ENCODE peak calls at places on chromosomes 1 and 21, in five cellular contexts. R is stimulated activated CD4-positive, alpha-beta T cell treated with anti-CD3 and anti-CD28 coated beads, TNF-alpha, amount 100 ng/mL, for 24 hours; L is adipocyte; B is T-cell; M is activated CD8-positive, alpha-beta memory T cell treated with anti-CD3 and anti-CD28 coated beads, Interleukin-2, amount 50 U/mL, for 4 hours. J is an unnamed sample.

GRCh38 chr21:32867587-32867986 is 96.0 kb upstream of the PAXBP1 start:
- DNase-seq in R (no peak), L (no peak), B (no peak), M (no peak), J (no peak)

GRCh38 chr1:224534731-224535130 is 81.4 kb upstream of the CNIH3 start:
- DNase-seq in R (no peak), L (no peak), B (no peak), M (no peak), J (no peak)

GRCh38 chr21:44529011-44529421 is 11.0 kb downstream of the KRTAP10-1 start:
- DNase-seq in R (no peak), L (no peak), B (no peak), M (peak), J (no peak)

GRCh38 chr1:89206361-89206760 is 7.6 kb upstream of the GBP4 start:
- DNase-seq in R (no peak), L (no peak), B (no peak), M (no peak), J (no peak)

GRCh38 chr21:38159355-38159754 is 97.4 kb upstream of the KCNJ15 start:
- DNase-seq in R (peak), L (peak), B (peak), M (peak), J (peak)

GRCh38 chr1:221712776-221713431 is 29.0 kb downstream of the DUSP10 start:
- DNase-seq in R (peak), L (no peak), B (peak), M (peak), J (peak)

GRCh38 chr1:24911651-24912144 is 18.4 kb downstream of the RUNX3 start:
- DNase-seq in R (no peak), L (no peak), B (no peak), M (no peak), J (no peak)

GRCh38 chr1:66333463-66334232 is 200.3 kb upstream of the SGIP1 start:
- DNase-seq in R (no peak), L (peak), B (no peak), M (no peak), J (no peak)

GRCh38 chr1:246947255-246947654 is 15.5 kb upstream of the AHCTF1 start:
- DNase-seq in R (no peak), L (peak), B (no peak), M (no peak), J (no peak)

GRCh38 chr1:19309123-19309813 is 2.7 kb downstream of the AKR7A2 start:
- DNase-seq in R (no peak), L (peak), B (no peak), M (no peak), J (no peak)

GRCh38 chr1:159823401-159823800 is 3.3 kb upstream of the SLAMF8 start:
- DNase-seq in R (no peak), L (no peak), B (no peak), M (no peak), J (no peak)

GRCh38 chr1:1874901-1875300 is 16.0 kb downstream of the GNB1 start:
- DNase-seq in R (no peak), L (no peak), B (no peak), M (no peak), J (no peak)

GRCh38 chr1:243939167-243939848 is 89.3 kb upstream of the AKT3 start:
- DNase-seq in R (no peak), L (peak), B (no peak), M (no peak), J (no peak)

GRCh38 chr1:204340137-204340536 is 19.6 kb downstream of the PLEKHA6 start:
- DNase-seq in R (no peak), L (no peak), B (no peak), M (no peak), J (no peak)

GRCh38 chr1:115929846-115930245 is 46.5 kb upstream of the SLC22A15 start:
- DNase-seq in R (no peak), L (peak), B (no peak), M (no peak), J (no peak)

GRCh38 chr1:173409613-173410012 is 67.5 kb upstream of the PRDX6 start:
- DNase-seq in R (no peak), L (peak), B (peak), M (no peak), J (no peak)

GRCh38 chr1:234902774-234903173 is 225.9 kb downstream of the TOMM20 start:
- DNase-seq in R (no peak), L (no peak), B (no peak), M (no peak), J (no peak)

GRCh38 chr1:6464514-6464836 is 1.5 kb downstream of the TNFRSF25 start:
- DNase-seq in R (no peak), L (no peak), B (no peak), M (no peak), J (no peak)

J was measured in activated T-helper 2 cell treated with anti-CD3 and anti-CD28 coated beads, Interferon-gamma antibody, Interleukin-2, Interleukin-4, amounts not matched to agents 10 μg/mL and 5 μg/mL and 100 μg/mL, durations not matched to agents 14 hours and 24 hours and 36 hours.